ENCODE peak calls at places on chromosomes 3 and 15, in six cellular contexts. F is glutamatergic neuron, Z is tibial nerve, A is NCI-H2081, K is HT-29, X is cardiac septum. Q is an unnamed sample.

GRCh38 chr3:112384769-112385168 is 51.8 kb downstream of the CD200 start:
- DNase-seq in F (no peak), Z (no peak), A (no peak), K (no peak), X (no peak), Q (no peak)

GRCh38 chr15:70195808-70196304 is 98.1 kb upstream of the TLE3 start:
- DNase-seq in F (no peak), Z (peak; percentile 34), A (no peak), K (no peak), X (peak; percentile 82), Q (no peak)

GRCh38 chr15:49145651-49146609 is 9.5 kb downstream of the COPS2 start:
- DNase-seq in F (no peak), Z (peak; percentile 71), A (peak; percentile 54), K (peak; percentile 90), X (no peak), Q (no peak)

GRCh38 chr15:77864211-77865105 is 213.1 kb downstream of the TBC1D2B start:
- DNase-seq in F (no peak), Z (no peak), A (no peak), K (no peak), X (peak; percentile 66), Q (peak; percentile 50)

GRCh38 chr3:502486-502885 is 305.9 kb downstream of the CHL1 start:
- DNase-seq in F (no peak), Z (no peak), A (no peak), K (no peak), X (no peak), Q (no peak)

GRCh38 chr3:14289590-14290453 is 111.2 kb downstream of the LSM3 start:
- DNase-seq in F (no peak), Z (no peak), A (no peak), K (peak; percentile 37), X (no peak), Q (no peak)

GRCh38 chr3:9916734-9917680 is at the start of gene IL17RC:
- DNase-seq in F (peak; percentile 80), Z (peak; percentile 81), A (peak; percentile 68), K (peak; percentile 78), X (peak; percentile 93), Q (peak; percentile 80)

GRCh38 chr15:33737687-33738606 is 230.3 kb upstream of the CHRM5 start:
- DNase-seq in F (peak; percentile 40), Z (peak; percentile 54), A (peak; percentile 49), K (peak; percentile 65), X (no peak), Q (peak; percentile 72)

GRCh38 chr3:47073685-47074084 is 90.2 kb downstream of the SETD2 start:
- DNase-seq in F (no peak), Z (no peak), A (no peak), K (no peak), X (no peak), Q (no peak)

GRCh38 chr15:82838096-82838735 is 28.8 kb downstream of the WHAMM start:
- DNase-seq in F (no peak), Z (no peak), A (no peak), K (no peak), X (no peak), Q (no peak)

GRCh38 chr15:93196136-93196670 is 107.2 kb upstream of the RGMA start:
- DNase-seq in F (no peak), Z (no peak), A (no peak), K (no peak), X (no peak), Q (no peak)

GRCh38 chr3:114331007-114331406 is 37.2 kb downstream of the TIGIT start:
- DNase-seq in F (no peak), Z (no peak), A (no peak), K (no peak), X (no peak), Q (no peak)

GRCh38 chr3:13134879-13135206 is 61.6 kb upstream of the IQSEC1 start:
- DNase-seq in F (no peak), Z (no peak), A (no peak), K (no peak), X (peak; percentile 31), Q (no peak)

GRCh38 chr3:133460809-133461208 is 61.0 kb downstream of the BFSP2 start:
- DNase-seq in F (no peak), Z (no peak), A (no peak), K (no peak), X (no peak), Q (no peak)

GRCh38 chr3:193780810-193781472 is 187.9 kb downstream of the OPA1 start:
- DNase-seq in F (peak; percentile 65), Z (peak; percentile 53), A (peak; percentile 83), K (peak; percentile 84), X (peak; percentile 82), Q (peak; percentile 79)

GRCh38 chr3:18208856-18209255 is 216.3 kb downstream of the SATB1 start:
- DNase-seq in F (no peak), Z (no peak), A (no peak), K (no peak), X (no peak), Q (no peak)

GRCh38 chr15:37837276-37837675 is 97.2 kb upstream of the TMCO5A start:
- DNase-seq in F (no peak), Z (no peak), A (no peak), K (no peak), X (no peak), Q (no peak)

GRCh38 chr15:48897144-48897814 is 19.3 kb downstream of the EID1 start:
- DNase-seq in F (no peak), Z (peak; percentile 21), A (no peak), K (no peak), X (no peak), Q (no peak)

GRCh38 chr3:27639271-27639670 is 82.9 kb downstream of the EOMES start:
- DNase-seq in F (no peak), Z (no peak), A (no peak), K (no peak), X (no peak), Q (no peak)

GRCh38 chr3:194637541-194638400 is 4.6 kb upstream of the TMEM44 start:
- DNase-seq in F (no peak), Z (no peak), A (no peak), K (no peak), X (peak; percentile 70), Q (no peak)

GRCh38 chr3:112126501-112126900 is 6.5 kb downstream of the GCSAM start:
- DNase-seq in F (no peak), Z (no peak), A (no peak), K (no peak), X (no peak), Q (peak; percentile 61)

GRCh38 chr15:65828566-65828965 is 36.5 kb upstream of the DENND4A start:
- DNase-seq in F (no peak), Z (no peak), A (no peak), K (no peak), X (no peak), Q (no peak)

GRCh38 chr3:73401616-73402265 is 223.0 kb downstream of the PDZRN3 start:
- DNase-seq in F (no peak), Z (no peak), A (no peak), K (no peak), X (no peak), Q (no peak)

GRCh38 chr15:38991126-38991525 is 426.5 kb upstream of the RASGRP1 start:
- DNase-seq in F (no peak), Z (no peak), A (no peak), K (peak; percentile 60), X (no peak), Q (no peak)

GRCh38 chr3:142649996-142650693 is 54.0 kb downstream of the PLS1 start:
- DNase-seq in F (no peak), Z (peak; percentile 5), A (peak; percentile 61), K (no peak), X (no peak), Q (no peak)

GRCh38 chr3:11312139-11312538 is 39.9 kb downstream of the ATG7 start:
- DNase-seq in F (no peak), Z (no peak), A (no peak), K (no peak), X (no peak), Q (no peak)

GRCh38 chr3:134320749-134321148 is 53.5 kb downstream of the AMOTL2 start:
- DNase-seq in F (no peak), Z (no peak), A (no peak), K (no peak), X (no peak), Q (peak; percentile 34)

GRCh38 chr15:87881001-87881400 is 375.5 kb downstream of the NTRK3 start:
- DNase-seq in F (no peak), Z (no peak), A (no peak), K (no peak), X (no peak), Q (no peak)

GRCh38 chr15:31387483-31388118 is 61.0 kb downstream of the KLF13 start:
- DNase-seq in F (peak; percentile 51), Z (no peak), A (peak; percentile 66), K (no peak), X (peak; percentile 88), Q (no peak)

GRCh38 chr3:197913981-197914380 is 36.0 kb upstream of the RPL35A start:
- DNase-seq in F (no peak), Z (no peak), A (no peak), K (no peak), X (no peak), Q (no peak)

GRCh38 chr15:83106994-83107840 is at the start of gene TM6SF1:
- DNase-seq in F (peak; percentile 52), Z (no peak), A (peak; percentile 4), K (no peak), X (no peak), Q (peak; percentile 53)

GRCh38 chr15:32866486-32867312 is 148.9 kb downstream of the GREM1 start:
- DNase-seq in F (no peak), Z (no peak), A (no peak), K (no peak), X (no peak), Q (no peak)

GRCh38 chr3:189954733-189955665 is 165.7 kb downstream of the P3H2 start:
- DNase-seq in F (no peak), Z (no peak), A (no peak), K (no peak), X (no peak), Q (no peak)

GRCh38 chr15:21261396-21261964 is 178.8 kb downstream of the POTEB3 start:
- DNase-seq in F (no peak), Z (no peak), A (no peak), K (no peak), X (peak; percentile 74), Q (no peak)

GRCh38 chr15:63943829-63944680 is 102.2 kb downstream of the DAPK2 start:
- DNase-seq in F (no peak), Z (no peak), A (no peak), K (no peak), X (no peak), Q (no peak)

GRCh38 chr3:25527796-25528195 is 99.7 kb downstream of the RARB start:
- DNase-seq in F (no peak), Z (no peak), A (no peak), K (no peak), X (no peak), Q (no peak)